ENCODE peak calls at places on chromosomes 3 and 15, in nine cellular contexts. C is D341Med, N is HEK293T, U is psoas muscle, S is amniotic stem cell, Z is hypothalamus, Q is heart right ventricle, M is T follicular helper cell, V is GM13977. J is an unnamed sample.

GRCh38 chr3:132311860-132312259 is 5.3 kb upstream of the ACP3 start:
- DNase-seq in C (no peak), N (no peak), U (no peak), S (no peak), Z (no peak), Q (no peak), M (no peak), V (no peak), J (no peak)

GRCh38 chr3:69386535-69387385 is 872 bp upstream of the FRMD4B start:
- DNase-seq in C (no peak), N (peak), U (no peak), S (no peak), Z (no peak), Q (no peak), M (no peak), V (peak), J (no peak)

GRCh38 chr3:58414538-58415197 is 19.0 kb downstream of the PDHB start:
- DNase-seq in C (peak), N (peak), U (peak), S (peak), Z (no peak), Q (peak), M (peak), V (peak), J (no peak)

GRCh38 chr3:152405915-152406802 is 137.4 kb downstream of the MBNL1 start:
- DNase-seq in C (no peak), N (peak), U (no peak), S (no peak), Z (no peak), Q (no peak), M (no peak), V (no peak), J (no peak)

GRCh38 chr15:64209680-64210334 is 47.0 kb upstream of the PPIB start:
- DNase-seq in C (no peak), N (no peak), U (no peak), S (peak), Z (no peak), Q (no peak), M (no peak), V (peak), J (no peak)

GRCh38 chr3:153232737-153233330 is 70.8 kb downstream of the RAP2B start:
- DNase-seq in C (no peak), N (no peak), U (no peak), S (peak), Z (no peak), Q (no peak), M (no peak), V (no peak), J (no peak)

GRCh38 chr3:138846350-138846756 is 11.6 kb upstream of the PIK3CB start:
- DNase-seq in C (no peak), N (no peak), U (no peak), S (no peak), Z (no peak), Q (no peak), M (no peak), V (no peak), J (no peak)

GRCh38 chr15:45401665-45402161 is 23.4 kb upstream of the GATM start:
- DNase-seq in C (peak), N (no peak), U (no peak), S (no peak), Z (no peak), Q (no peak), M (no peak), V (no peak), J (no peak)

GRCh38 chr3:149315694-149316093 is 17.7 kb downstream of the TM4SF18 start:
- DNase-seq in C (no peak), N (no peak), U (no peak), S (no peak), Z (no peak), Q (no peak), M (no peak), V (no peak), J (no peak)

GRCh38 chr3:193819117-193819978 is 226.3 kb downstream of the OPA1 start:
- DNase-seq in C (no peak), N (no peak), U (no peak), S (no peak), Z (no peak), Q (no peak), M (no peak), V (no peak), J (no peak)

GRCh38 chr3:51471775-51472652 is 27.8 kb downstream of the DCAF1 start:
- DNase-seq in C (no peak), N (no peak), U (no peak), S (no peak), Z (no peak), Q (no peak), M (no peak), V (no peak), J (no peak)

GRCh38 chr3:161310649-161311423 is 60.5 kb downstream of the SPTSSB start:
- DNase-seq in C (no peak), N (no peak), U (no peak), S (no peak), Z (no peak), Q (no peak), M (peak), V (peak), J (no peak)

GRCh38 chr3:11914651-11915050 is 68.0 kb upstream of the TAMM41 start:
- DNase-seq in C (no peak), N (no peak), U (no peak), S (no peak), Z (no peak), Q (no peak), M (no peak), V (no peak), J (no peak)

GRCh38 chr15:38961886-38962285 is 397.3 kb upstream of the RASGRP1 start:
- DNase-seq in C (no peak), N (no peak), U (no peak), S (no peak), Z (no peak), Q (no peak), M (no peak), V (no peak), J (no peak)

GRCh38 chr15:101105059-101105851 is 146.6 kb downstream of the CHSY1 start:
- DNase-seq in C (no peak), N (no peak), U (no peak), S (no peak), Z (no peak), Q (no peak), M (no peak), V (no peak), J (no peak)

GRCh38 chr15:50764331-50765201 is 940 bp downstream of the SPPL2A start:
- DNase-seq in C (no peak), N (peak), U (no peak), S (no peak), Z (no peak), Q (no peak), M (no peak), V (peak), J (no peak)

GRCh38 chr3:36812240-36812639 is 47.9 kb upstream of the DCLK3 start:
- DNase-seq in C (no peak), N (no peak), U (no peak), S (no peak), Z (no peak), Q (no peak), M (no peak), V (no peak), J (no peak)

GRCh38 chr15:28098766-28099554 is at the start of gene OCA2:
- DNase-seq in C (peak), N (peak), U (peak), S (no peak), Z (no peak), Q (no peak), M (peak), V (no peak), J (peak)

GRCh38 chr3:191357909-191358308 is 27.6 kb upstream of the UTS2B start:
- DNase-seq in C (no peak), N (no peak), U (no peak), S (no peak), Z (no peak), Q (no peak), M (no peak), V (no peak), J (no peak)

GRCh38 chr3:10192953-10193691 is 28.4 kb downstream of the IRAK2 start:
- DNase-seq in C (no peak), N (peak), U (no peak), S (peak), Z (no peak), Q (no peak), M (no peak), V (no peak), J (no peak)

GRCh38 chr15:37109952-37110630 is 9.7 kb upstream of the MEIS2 start:
- DNase-seq in C (no peak), N (no peak), U (peak), S (no peak), Z (no peak), Q (peak), M (no peak), V (no peak), J (no peak)

GRCh38 chr3:58209933-58210332 is 839 bp downstream of the DNASE1L3 start:
- DNase-seq in C (no peak), N (no peak), U (no peak), S (no peak), Z (no peak), Q (no peak), M (no peak), V (no peak), J (no peak)

GRCh38 chr3:63354160-63354559 is 76.1 kb downstream of the SYNPR start:
- DNase-seq in C (no peak), N (no peak), U (no peak), S (no peak), Z (no peak), Q (no peak), M (no peak), V (no peak), J (no peak)

GRCh38 chr3:177618873-177619771 is 421.8 kb upstream of the TBL1XR1 start:
- DNase-seq in C (no peak), N (no peak), U (no peak), S (no peak), Z (no peak), Q (no peak), M (no peak), V (no peak), J (no peak)

GRCh38 chr15:39077998-39078397 is 502.9 kb upstream of the THBS1 start:
- DNase-seq in C (no peak), N (no peak), U (no peak), S (no peak), Z (no peak), Q (no peak), M (no peak), V (no peak), J (no peak)

GRCh38 chr3:107365051-107365450 is 12.2 kb upstream of the CCDC54 start:
- DNase-seq in C (no peak), N (no peak), U (no peak), S (no peak), Z (no peak), Q (no peak), M (no peak), V (no peak), J (no peak)

GRCh38 chr3:76111808-76112207 is 326.5 kb upstream of the ZNF717 start:
- DNase-seq in C (no peak), N (no peak), U (no peak), S (no peak), Z (no peak), Q (no peak), M (no peak), V (no peak), J (no peak)

GRCh38 chr3:142997330-142997729 is 4.0 kb upstream of the U2SURP start:
- DNase-seq in C (no peak), N (no peak), U (no peak), S (no peak), Z (no peak), Q (no peak), M (no peak), V (no peak), J (no peak)

GRCh38 chr3:15809313-15809712 is 11.5 kb upstream of the ANKRD28 start:
- DNase-seq in C (no peak), N (no peak), U (no peak), S (no peak), Z (no peak), Q (no peak), M (no peak), V (no peak), J (no peak)

GRCh38 chr3:73955671-73956070 is 330.9 kb upstream of the PDZRN3 start:
- DNase-seq in C (no peak), N (no peak), U (no peak), S (no peak), Z (no peak), Q (no peak), M (no peak), V (no peak), J (no peak)

GRCh38 chr15:34621675-34622074 is 38.2 kb upstream of the GOLGA8B start:
- DNase-seq in C (peak), N (peak), U (no peak), S (peak), Z (no peak), Q (no peak), M (no peak), V (no peak), J (no peak)

GRCh38 chr3:155018621-155019330 is 61.3 kb upstream of the MME start:
- DNase-seq in C (no peak), N (no peak), U (no peak), S (no peak), Z (no peak), Q (no peak), M (no peak), V (no peak), J (no peak)

GRCh38 chr15:63945005-63945788 is 101.1 kb downstream of the DAPK2 start:
- DNase-seq in C (peak), N (peak), U (peak), S (peak), Z (no peak), Q (peak), M (peak), V (peak), J (peak)